ENCODE peak calls at places on chromosomes 13 and 19, in six cellular contexts. L is stimulated activated CD4-positive, alpha-beta T cell treated with anti-CD3 and anti-CD28 coated beads, Interleukin-15, amount 100 ng/mL, for 1 hour; E is cardiac muscle cell; V is anterior cingulate cortex; G is body of pancreas; M is smooth muscle cell of the brain vasculature. O is an unnamed sample.
A peak's percentile ranks its signal among the peaks of the same experiment; 100 is the strongest.

GRCh38 chr13:101116826-101117225 is 299.5 kb downstream of the NALCN start:
- DNase-seq in L (no peak), E (no peak), V (no peak), G (no peak), M (no peak), O (no peak)

GRCh38 chr19:3642987-3643386 is 16.4 kb upstream of the CACTIN start:
- DNase-seq in L (no peak), E (peak; percentile 11), V (no peak), G (no peak), M (no peak), O (no peak)

GRCh38 chr13:40271931-40272775 is 394.3 kb downstream of the FOXO1 start:
- DNase-seq in L (peak; percentile 34), E (no peak), V (peak; percentile 54), G (peak; percentile 77), M (peak; percentile 71), O (peak; percentile 27)

GRCh38 chr19:10672529-10673150 is 18.5 kb downstream of the ILF3 start:
- DNase-seq in L (no peak), E (no peak), V (no peak), G (no peak), M (no peak), O (no peak)

GRCh38 chr13:97648171-97648880 is 214.4 kb downstream of the RAP2A start:
- DNase-seq in L (no peak), E (no peak), V (no peak), G (no peak), M (no peak), O (peak; percentile 74)

GRCh38 chr19:33458807-33459206 is 62.8 kb downstream of the PEPD start:
- DNase-seq in L (no peak), E (no peak), V (no peak), G (no peak), M (no peak), O (no peak)

GRCh38 chr19:55402509-55402908 is 5.1 kb downstream of the UBE2S start:
- DNase-seq in L (no peak), E (no peak), V (no peak), G (no peak), M (no peak), O (no peak)

GRCh38 chr13:100848304-100848703 is 173.7 kb upstream of the TMTC4 start:
- DNase-seq in L (no peak), E (no peak), V (no peak), G (no peak), M (no peak), O (no peak)

GRCh38 chr19:16262618-16263017 is 62.0 kb upstream of the KLF2 start:
- DNase-seq in L (no peak), E (peak; percentile 66), V (no peak), G (peak; percentile 88), M (no peak), O (no peak)

GRCh38 chr19:40691421-40692211 is 1.2 kb upstream of the NUMBL start:
- DNase-seq in L (no peak), E (no peak), V (no peak), G (no peak), M (no peak), O (no peak)